ENCODE peak calls at places on chromosomes 1 and 21, in nine cellular contexts. One of them, this sample, is unnamed.

GRCh38 chr1:48003741-48004503 is 6.7 kb upstream of the TRABD2B start:
- DNase-seq in SHP77 treated with DMSO at 0.1 percent for 48 hours: no peak
- DNase-seq in occipital lobe: no peak
- DNase-seq in left cardiac atrium: no peak
- DNase-seq in CD8-positive, alpha-beta T cell: no peak
- DNase-seq in NCI-H1105: peak; percentile 58
- DNase-seq in NCI-H69: peak; percentile 93
- DNase-seq in heart right ventricle: no peak
- DNase-seq in activated CD8-positive, alpha-beta memory T cell treated with anti-CD3 and anti-CD28 coated beads for 4 hours: no peak
- DNase-seq in this sample: no peak

GRCh38 chr21:36087362-36088138 is 17.7 kb downstream of the CBR1 start:
- DNase-seq in SHP77 treated with DMSO at 0.1 percent for 48 hours: no peak
- DNase-seq in NCI-H69: no peak
- DNase-seq in left cardiac atrium: no peak
- DNase-seq in occipital lobe: peak; percentile 74
- DNase-seq in NCI-H1105: no peak
- DNase-seq in CD8-positive, alpha-beta T cell: no peak
- DNase-seq in heart right ventricle: no peak
- DNase-seq in activated CD8-positive, alpha-beta memory T cell treated with anti-CD3 and anti-CD28 coated beads for 4 hours: no peak
- DNase-seq in this sample: no peak

GRCh38 chr1:165634154-165634921 is 3.3 kb downstream of the MGST3 start:
- DNase-seq in left cardiac atrium: no peak
- DNase-seq in SHP77 treated with DMSO at 0.1 percent for 48 hours: no peak
- DNase-seq in occipital lobe: no peak
- DNase-seq in activated CD8-positive, alpha-beta memory T cell treated with anti-CD3 and anti-CD28 coated beads for 4 hours: no peak
- DNase-seq in NCI-H69: peak; percentile 38
- DNase-seq in heart right ventricle: no peak
- DNase-seq in NCI-H1105: no peak
- DNase-seq in CD8-positive, alpha-beta T cell: no peak
- DNase-seq in this sample: no peak

GRCh38 chr1:232271991-232272589 is 357.8 kb downstream of the SIPA1L2 start:
- DNase-seq in heart right ventricle: no peak
- DNase-seq in NCI-H1105: no peak
- DNase-seq in CD8-positive, alpha-beta T cell: no peak
- DNase-seq in SHP77 treated with DMSO at 0.1 percent for 48 hours: no peak
- DNase-seq in NCI-H69: no peak
- DNase-seq in activated CD8-positive, alpha-beta memory T cell treated with anti-CD3 and anti-CD28 coated beads for 4 hours: no peak
- DNase-seq in left cardiac atrium: no peak
- DNase-seq in occipital lobe: no peak
- DNase-seq in this sample: no peak

GRCh38 chr1:110672753-110673108 is 2.0 kb downstream of the KCNA3 start:
- DNase-seq in NCI-H1105: no peak
- DNase-seq in heart right ventricle: no peak
- DNase-seq in left cardiac atrium: no peak
- DNase-seq in occipital lobe: no peak
- DNase-seq in activated CD8-positive, alpha-beta memory T cell treated with anti-CD3 and anti-CD28 coated beads for 4 hours: no peak
- DNase-seq in SHP77 treated with DMSO at 0.1 percent for 48 hours: no peak
- DNase-seq in CD8-positive, alpha-beta T cell: peak; percentile 62
- DNase-seq in NCI-H69: no peak
- DNase-seq in this sample: no peak

GRCh38 chr21:37742115-37742514 is 174.1 kb downstream of the KCNJ6 start:
- DNase-seq in NCI-H69: no peak
- DNase-seq in occipital lobe: no peak
- DNase-seq in NCI-H1105: no peak
- DNase-seq in activated CD8-positive, alpha-beta memory T cell treated with anti-CD3 and anti-CD28 coated beads for 4 hours: no peak
- DNase-seq in CD8-positive, alpha-beta T cell: no peak
- DNase-seq in SHP77 treated with DMSO at 0.1 percent for 48 hours: peak; percentile 13
- DNase-seq in left cardiac atrium: no peak
- DNase-seq in heart right ventricle: no peak
- DNase-seq in this sample: no peak

GRCh38 chr1:26278303-26278702 is 1.6 kb upstream of the SH3BGRL3 start:
- DNase-seq in heart right ventricle: no peak
- DNase-seq in occipital lobe: no peak
- DNase-seq in SHP77 treated with DMSO at 0.1 percent for 48 hours: no peak
- DNase-seq in left cardiac atrium: peak; percentile 82
- DNase-seq in activated CD8-positive, alpha-beta memory T cell treated with anti-CD3 and anti-CD28 coated beads for 4 hours: no peak
- DNase-seq in NCI-H1105: no peak
- DNase-seq in NCI-H69: no peak
- DNase-seq in CD8-positive, alpha-beta T cell: no peak
- DNase-seq in this sample: no peak

GRCh38 chr1:16967095-16967567 is 13.3 kb downstream of the MFAP2 start:
- DNase-seq in NCI-H1105: peak; percentile 27
- DNase-seq in CD8-positive, alpha-beta T cell: no peak
- DNase-seq in occipital lobe: no peak
- DNase-seq in left cardiac atrium: peak; percentile 67
- DNase-seq in NCI-H69: peak; percentile 12
- DNase-seq in activated CD8-positive, alpha-beta memory T cell treated with anti-CD3 and anti-CD28 coated beads for 4 hours: no peak
- DNase-seq in SHP77 treated with DMSO at 0.1 percent for 48 hours: no peak
- DNase-seq in heart right ventricle: peak; percentile 60
- DNase-seq in this sample: no peak

GRCh38 chr1:117605164-117605810 is 561 bp upstream of the TENT5C start:
- DNase-seq in occipital lobe: no peak
- DNase-seq in CD8-positive, alpha-beta T cell: no peak
- DNase-seq in left cardiac atrium: peak; percentile 45
- DNase-seq in NCI-H69: peak; percentile 65
- DNase-seq in NCI-H1105: no peak
- DNase-seq in SHP77 treated with DMSO at 0.1 percent for 48 hours: no peak
- DNase-seq in activated CD8-positive, alpha-beta memory T cell treated with anti-CD3 and anti-CD28 coated beads for 4 hours: no peak
- DNase-seq in heart right ventricle: peak; percentile 22
- DNase-seq in this sample: no peak